ENCODE peak calls at places on chromosome 9, in four cellular contexts. H is fibroblast of lung, S is PC-3, P is PC-9. W is an unnamed sample.

GRCh38 chr9:77663754-77664153 is 15.6 kb upstream of the GNA14 start:
- DNase-seq in H (peak), S (peak), P (peak), W (peak)

GRCh38 chr9:16202913-16203734 is 650.3 kb downstream of the CCDC171 start:
- DNase-seq in H (peak), S (peak), P (peak), W (peak)

GRCh38 chr9:117335797-117336435 is 78.9 kb downstream of the ASTN2 start:
- DNase-seq in H (no peak), S (no peak), P (no peak), W (no peak)

GRCh38 chr9:6931913-6932312 is 174.1 kb downstream of the KDM4C start:
- DNase-seq in H (peak), S (peak), P (peak), W (peak)

GRCh38 chr9:35096035-35096849 is at the start of gene PIGO:
- DNase-seq in H (peak), S (peak), P (peak), W (peak)

GRCh38 chr9:81472701-81473100 is 216.6 kb downstream of the TLE1 start:
- DNase-seq in H (no peak), S (no peak), P (no peak), W (peak)

GRCh38 chr9:84140535-84141101 is 160.0 kb downstream of the RMI1 start:
- DNase-seq in H (peak), S (no peak), P (no peak), W (peak)

GRCh38 chr9:23686257-23686656 is 139.8 kb downstream of the ELAVL2 start:
- DNase-seq in H (no peak), S (peak), P (no peak), W (no peak)

GRCh38 chr9:24824607-24825006 is 278.9 kb upstream of the IZUMO3 start:
- DNase-seq in H (no peak), S (peak), P (no peak), W (no peak)

GRCh38 chr9:94804917-94805544 is 78.5 kb downstream of the AOPEP start:
- DNase-seq in H (no peak), S (peak), P (peak), W (no peak)

GRCh38 chr9:94807556-94807955 is 81.1 kb downstream of the AOPEP start:
- DNase-seq in H (no peak), S (no peak), P (no peak), W (no peak)

GRCh38 chr9:94804316-94804715 is 77.8 kb downstream of the AOPEP start:
- DNase-seq in H (no peak), S (no peak), P (no peak), W (no peak)

GRCh38 chr9:94805585-94805984 is 79.1 kb downstream of the AOPEP start:
- DNase-seq in H (peak), S (peak), P (peak), W (peak)

GRCh38 chr9:94806307-94806893 is 79.9 kb downstream of the AOPEP start:
- DNase-seq in H (no peak), S (peak), P (no peak), W (peak)
- H3K27ac ChIP-seq in H (no peak), S (peak), P (peak), W (peak)

GRCh38 chr9:127194881-127195713 is 69.5 kb upstream of the GARNL3 start:
- DNase-seq in H (no peak), S (peak), P (peak), W (peak)
- H3K27ac ChIP-seq in H (no peak), S (no peak), P (no peak), W (no peak)

GRCh38 chr9:130234340-130235260 is 31.0 kb upstream of the HMCN2 start:
- DNase-seq in H (peak), S (peak), P (no peak), W (peak)
- H3K27ac ChIP-seq in H (no peak), S (no peak), P (no peak), W (no peak)

GRCh38 chr9:2481216-2481615 is 140.4 kb upstream of the VLDLR start:
- DNase-seq in H (no peak), S (no peak), P (no peak), W (no peak)
- H3K27ac ChIP-seq in H (no peak), S (no peak), P (no peak), W (no peak)

GRCh38 chr9:111152614-111153013 is 114.3 kb upstream of the LPAR1 start:
- DNase-seq in H (no peak), S (no peak), P (no peak), W (no peak)

GRCh38 chr9:111147021-111147420 is 108.8 kb upstream of the LPAR1 start:
- DNase-seq in H (no peak), S (no peak), P (no peak), W (no peak)

GRCh38 chr9:111148390-111148993 is 110.2 kb upstream of the LPAR1 start:
- DNase-seq in H (peak), S (no peak), P (no peak), W (peak)

GRCh38 chr9:111150241-111150640 is 112.0 kb upstream of the LPAR1 start:
- DNase-seq in H (no peak), S (no peak), P (no peak), W (no peak)

GRCh38 chr9:111148994-111149759 is 110.9 kb upstream of the LPAR1 start:
- DNase-seq in H (no peak), S (peak), P (no peak), W (peak)
- H3K27ac ChIP-seq in H (no peak), S (no peak), P (no peak), W (peak)

DNA sequence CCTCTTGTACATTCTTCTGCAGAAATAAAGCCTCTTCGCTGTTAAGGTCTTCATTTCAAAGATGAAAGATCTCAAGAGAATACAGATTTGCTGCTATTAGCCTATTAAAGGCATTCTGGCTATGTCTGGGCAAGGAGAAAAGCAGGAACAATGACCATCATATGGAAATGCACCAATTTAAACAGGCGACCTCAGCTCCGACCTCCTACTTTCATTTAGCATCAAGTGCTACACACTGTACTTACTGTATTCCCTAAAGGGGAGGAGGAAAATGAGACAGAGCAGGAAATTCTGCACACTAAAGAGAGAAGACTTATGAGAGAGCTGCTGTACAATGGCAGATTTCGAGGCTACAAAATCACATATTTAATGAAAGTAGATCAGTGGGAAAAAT is 64.9 kb downstream of the HABP4 start:
- DNase-seq in H (no peak), S (no peak), P (no peak), W (peak)
- H3K27ac ChIP-seq in H (peak), S (no peak), P (no peak), W (peak)

DNA sequence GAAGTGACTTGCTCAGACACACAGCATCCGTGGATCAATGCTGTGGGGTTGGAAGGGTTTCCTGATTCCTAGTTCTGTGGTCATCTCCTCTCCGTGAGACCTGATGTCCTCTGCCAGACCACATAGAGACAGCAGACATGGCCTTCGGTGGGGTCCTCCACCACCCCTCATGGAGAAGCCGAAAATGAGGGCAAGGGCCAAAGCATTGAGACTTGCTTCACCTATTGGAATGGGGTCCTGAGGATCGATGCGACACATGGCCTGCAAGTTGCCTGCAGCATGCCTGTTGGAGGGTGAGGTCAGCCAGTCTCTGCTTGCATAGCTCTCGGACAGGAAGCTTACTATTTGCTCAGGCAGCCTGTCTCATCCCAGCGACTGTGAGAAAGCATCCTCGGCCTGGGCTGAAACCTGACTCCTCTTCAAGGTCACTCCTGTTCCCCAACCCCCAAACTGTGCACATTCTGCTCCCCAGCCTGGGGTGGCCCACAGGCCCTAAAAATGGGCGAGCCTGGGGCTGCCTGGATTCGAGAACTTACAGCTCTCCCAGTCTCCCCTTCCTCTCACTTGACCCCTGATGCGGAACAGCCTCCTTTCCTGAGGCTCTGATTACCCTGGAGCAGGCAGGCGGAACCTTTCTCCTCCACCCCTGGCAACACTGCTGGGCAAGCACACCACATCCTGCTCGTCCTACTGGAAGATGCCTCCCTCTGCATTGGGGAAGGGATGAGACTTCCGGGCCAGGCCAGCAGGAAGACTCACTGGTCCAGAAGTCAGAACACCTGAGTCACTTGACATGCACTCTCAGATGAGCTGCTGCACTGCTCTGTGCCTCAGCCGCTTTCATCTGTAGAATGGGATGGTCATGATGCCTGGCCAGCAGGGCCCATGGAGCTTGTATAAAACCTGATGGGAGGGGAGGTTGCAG is 186.9 kb downstream of the RGS3 start:
- DNase-seq in H (peak), S (peak), P (no peak), W (peak)
- H3K27ac ChIP-seq in H (no peak), S (peak), P (no peak), W (no peak)

DNA sequence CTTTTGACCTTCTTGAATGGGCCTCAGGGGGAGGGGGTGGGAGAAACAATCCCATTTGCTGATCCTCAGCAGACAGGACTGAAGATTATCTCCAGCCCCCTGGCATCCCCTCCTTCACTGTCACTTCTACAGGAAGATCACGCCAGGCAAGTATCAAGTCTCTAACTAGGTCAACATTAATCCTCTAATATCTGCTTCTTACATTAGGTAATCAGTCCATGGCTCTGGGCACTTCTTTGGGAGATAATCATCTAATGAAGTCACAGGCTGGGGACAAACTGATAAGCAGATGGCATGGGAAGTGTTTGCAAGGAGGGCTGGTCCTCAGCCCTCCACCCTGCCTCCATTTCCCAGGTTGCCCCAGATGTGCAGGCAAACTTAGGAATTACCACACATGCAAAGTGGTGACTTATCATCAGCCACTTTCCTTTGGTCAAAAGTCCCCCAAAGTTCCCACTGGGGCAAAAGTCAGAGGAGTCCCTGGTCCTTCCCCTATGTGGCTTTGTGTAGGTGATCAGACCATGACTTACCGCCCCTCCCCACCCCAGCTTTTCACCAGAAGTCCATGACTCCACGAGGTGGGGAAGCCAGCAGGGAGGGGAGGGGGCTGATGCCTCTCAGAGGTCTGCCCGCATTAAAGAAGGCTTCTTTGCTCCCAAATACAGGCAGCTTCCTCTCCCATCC is 6.0 kb downstream of the TRAF1 start:
- DNase-seq in H (no peak), S (no peak), P (no peak), W (no peak)
- H3K27ac ChIP-seq in H (no peak), S (no peak), P (no peak), W (no peak)

GRCh38 chr9:137700911-137701310 is 82.1 kb downstream of the EHMT1 start:
- DNase-seq in H (no peak), S (no peak), P (no peak), W (no peak)
- H3K27ac ChIP-seq in H (no peak), S (no peak), P (no peak), W (no peak)

W was measured in GM23248.